ENCODE peak calls at places on chromosomes 6 and 20, in ten cellular contexts. One of them, this sample, is unnamed.

GRCh38 chr6:33313105-33313708 is 671 bp downstream of the TAPBP start:
- ATAC-seq in left ventricle myocardium superior: peak; percentile 5
- ATAC-seq in activated CD8-positive, alpha-beta T cell treated with anti-CD3 and anti-CD28 coated beads, Interleukin-2, amount 10 ng/mL, durations not matched to agents 7 days and 5 days: peak; percentile 5
- ATAC-seq in stimulated activated naive CD8-positive, alpha-beta T cell treated with anti-CD3 and anti-CD28 coated beads, Interleukin-15, amount 100 ng/mL, for 72 hours: peak; percentile 37
- ATAC-seq in pancreas: peak; percentile 1
- ATAC-seq in effector memory CD8-positive, alpha-beta T cell: no peak
- ATAC-seq in activated naive CD4-positive, alpha-beta T cell treated with anti-CD3 and anti-CD28 coated beads, Interleukin-2, amount 50 U/mL, for 72 hours: peak; percentile 5
- ATAC-seq in lung: peak; percentile 9
- ATAC-seq in RWPE2: no peak
- ATAC-seq in IMR-90: peak; percentile 5
- ATAC-seq in this sample: peak; percentile 28

GRCh38 chr6:18078875-18079274 is 43.6 kb downstream of the NHLRC1 start:
- ATAC-seq in left ventricle myocardium superior: no peak
- ATAC-seq in activated CD8-positive, alpha-beta T cell treated with anti-CD3 and anti-CD28 coated beads, Interleukin-2, amount 10 ng/mL, durations not matched to agents 7 days and 5 days: no peak
- ATAC-seq in stimulated activated naive CD8-positive, alpha-beta T cell treated with anti-CD3 and anti-CD28 coated beads, Interleukin-15, amount 100 ng/mL, for 72 hours: no peak
- ATAC-seq in pancreas: no peak
- ATAC-seq in effector memory CD8-positive, alpha-beta T cell: no peak
- ATAC-seq in activated naive CD4-positive, alpha-beta T cell treated with anti-CD3 and anti-CD28 coated beads, Interleukin-2, amount 50 U/mL, for 72 hours: no peak
- ATAC-seq in lung: no peak
- ATAC-seq in RWPE2: no peak
- ATAC-seq in IMR-90: no peak
- ATAC-seq in this sample: no peak

GRCh38 chr20:62662422-62662821 is 20.1 kb downstream of the SLCO4A1 start:
- ATAC-seq in left ventricle myocardium superior: no peak
- ATAC-seq in activated CD8-positive, alpha-beta T cell treated with anti-CD3 and anti-CD28 coated beads, Interleukin-2, amount 10 ng/mL, durations not matched to agents 7 days and 5 days: no peak
- ATAC-seq in stimulated activated naive CD8-positive, alpha-beta T cell treated with anti-CD3 and anti-CD28 coated beads, Interleukin-15, amount 100 ng/mL, for 72 hours: peak; percentile 37
- ATAC-seq in pancreas: no peak
- ATAC-seq in effector memory CD8-positive, alpha-beta T cell: no peak
- ATAC-seq in activated naive CD4-positive, alpha-beta T cell treated with anti-CD3 and anti-CD28 coated beads, Interleukin-2, amount 50 U/mL, for 72 hours: no peak
- ATAC-seq in lung: no peak
- ATAC-seq in RWPE2: peak; percentile 77
- ATAC-seq in IMR-90: peak; percentile 86
- ATAC-seq in this sample: no peak

GRCh38 chr6:126396131-126396530 is 56.2 kb downstream of the CENPW start:
- ATAC-seq in left ventricle myocardium superior: no peak
- ATAC-seq in activated CD8-positive, alpha-beta T cell treated with anti-CD3 and anti-CD28 coated beads, Interleukin-2, amount 10 ng/mL, durations not matched to agents 7 days and 5 days: no peak
- ATAC-seq in stimulated activated naive CD8-positive, alpha-beta T cell treated with anti-CD3 and anti-CD28 coated beads, Interleukin-15, amount 100 ng/mL, for 72 hours: no peak
- ATAC-seq in pancreas: no peak
- ATAC-seq in effector memory CD8-positive, alpha-beta T cell: no peak
- ATAC-seq in activated naive CD4-positive, alpha-beta T cell treated with anti-CD3 and anti-CD28 coated beads, Interleukin-2, amount 50 U/mL, for 72 hours: no peak
- ATAC-seq in lung: no peak
- ATAC-seq in RWPE2: no peak
- ATAC-seq in IMR-90: no peak
- ATAC-seq in this sample: no peak

GRCh38 chr6:166736606-166737005 is 109.6 kb upstream of the RPS6KA2 start:
- ATAC-seq in left ventricle myocardium superior: no peak
- ATAC-seq in activated CD8-positive, alpha-beta T cell treated with anti-CD3 and anti-CD28 coated beads, Interleukin-2, amount 10 ng/mL, durations not matched to agents 7 days and 5 days: no peak
- ATAC-seq in stimulated activated naive CD8-positive, alpha-beta T cell treated with anti-CD3 and anti-CD28 coated beads, Interleukin-15, amount 100 ng/mL, for 72 hours: no peak
- ATAC-seq in pancreas: peak; percentile 36
- ATAC-seq in effector memory CD8-positive, alpha-beta T cell: no peak
- ATAC-seq in activated naive CD4-positive, alpha-beta T cell treated with anti-CD3 and anti-CD28 coated beads, Interleukin-2, amount 50 U/mL, for 72 hours: no peak
- ATAC-seq in lung: no peak
- ATAC-seq in RWPE2: peak; percentile 86
- ATAC-seq in IMR-90: peak; percentile 30
- ATAC-seq in this sample: no peak

GRCh38 chr6:157492741-157493140 is 111.8 kb downstream of the ZDHHC14 start:
- ATAC-seq in left ventricle myocardium superior: no peak
- ATAC-seq in activated CD8-positive, alpha-beta T cell treated with anti-CD3 and anti-CD28 coated beads, Interleukin-2, amount 10 ng/mL, durations not matched to agents 7 days and 5 days: no peak
- ATAC-seq in stimulated activated naive CD8-positive, alpha-beta T cell treated with anti-CD3 and anti-CD28 coated beads, Interleukin-15, amount 100 ng/mL, for 72 hours: no peak
- ATAC-seq in pancreas: no peak
- ATAC-seq in effector memory CD8-positive, alpha-beta T cell: no peak
- ATAC-seq in activated naive CD4-positive, alpha-beta T cell treated with anti-CD3 and anti-CD28 coated beads, Interleukin-2, amount 50 U/mL, for 72 hours: no peak
- ATAC-seq in lung: no peak
- ATAC-seq in RWPE2: no peak
- ATAC-seq in IMR-90: no peak
- ATAC-seq in this sample: no peak

GRCh38 chr6:46688117-46688965 is 656 bp downstream of the TDRD6 start:
- ATAC-seq in left ventricle myocardium superior: no peak
- ATAC-seq in activated CD8-positive, alpha-beta T cell treated with anti-CD3 and anti-CD28 coated beads, Interleukin-2, amount 10 ng/mL, durations not matched to agents 7 days and 5 days: no peak
- ATAC-seq in stimulated activated naive CD8-positive, alpha-beta T cell treated with anti-CD3 and anti-CD28 coated beads, Interleukin-15, amount 100 ng/mL, for 72 hours: no peak
- ATAC-seq in pancreas: no peak
- ATAC-seq in effector memory CD8-positive, alpha-beta T cell: no peak
- ATAC-seq in activated naive CD4-positive, alpha-beta T cell treated with anti-CD3 and anti-CD28 coated beads, Interleukin-2, amount 50 U/mL, for 72 hours: no peak
- ATAC-seq in lung: no peak
- ATAC-seq in RWPE2: no peak
- ATAC-seq in IMR-90: no peak
- ATAC-seq in this sample: no peak

GRCh38 chr20:62876441-62876825 is 14.8 kb upstream of the TCFL5 start:
- ATAC-seq in left ventricle myocardium superior: peak; percentile 3
- ATAC-seq in activated CD8-positive, alpha-beta T cell treated with anti-CD3 and anti-CD28 coated beads, Interleukin-2, amount 10 ng/mL, durations not matched to agents 7 days and 5 days: peak; percentile 37
- ATAC-seq in stimulated activated naive CD8-positive, alpha-beta T cell treated with anti-CD3 and anti-CD28 coated beads, Interleukin-15, amount 100 ng/mL, for 72 hours: peak; percentile 20
- ATAC-seq in pancreas: no peak
- ATAC-seq in effector memory CD8-positive, alpha-beta T cell: no peak
- ATAC-seq in activated naive CD4-positive, alpha-beta T cell treated with anti-CD3 and anti-CD28 coated beads, Interleukin-2, amount 50 U/mL, for 72 hours: peak; percentile 39
- ATAC-seq in lung: no peak
- ATAC-seq in RWPE2: peak; percentile 8
- ATAC-seq in IMR-90: no peak
- ATAC-seq in this sample: no peak

GRCh38 chr6:130489514-130489913 is 123.7 kb downstream of the TMEM200A start:
- ATAC-seq in left ventricle myocardium superior: no peak
- ATAC-seq in activated CD8-positive, alpha-beta T cell treated with anti-CD3 and anti-CD28 coated beads, Interleukin-2, amount 10 ng/mL, durations not matched to agents 7 days and 5 days: no peak
- ATAC-seq in stimulated activated naive CD8-positive, alpha-beta T cell treated with anti-CD3 and anti-CD28 coated beads, Interleukin-15, amount 100 ng/mL, for 72 hours: no peak
- ATAC-seq in pancreas: no peak
- ATAC-seq in effector memory CD8-positive, alpha-beta T cell: no peak
- ATAC-seq in activated naive CD4-positive, alpha-beta T cell treated with anti-CD3 and anti-CD28 coated beads, Interleukin-2, amount 50 U/mL, for 72 hours: no peak
- ATAC-seq in lung: no peak
- ATAC-seq in RWPE2: no peak
- ATAC-seq in IMR-90: no peak
- ATAC-seq in this sample: no peak

GRCh38 chr6:125192610-125192930 is 39.0 kb downstream of the TPD52L1 start:
- ATAC-seq in left ventricle myocardium superior: no peak
- ATAC-seq in activated CD8-positive, alpha-beta T cell treated with anti-CD3 and anti-CD28 coated beads, Interleukin-2, amount 10 ng/mL, durations not matched to agents 7 days and 5 days: no peak
- ATAC-seq in stimulated activated naive CD8-positive, alpha-beta T cell treated with anti-CD3 and anti-CD28 coated beads, Interleukin-15, amount 100 ng/mL, for 72 hours: peak; percentile 21
- ATAC-seq in pancreas: no peak
- ATAC-seq in effector memory CD8-positive, alpha-beta T cell: no peak
- ATAC-seq in activated naive CD4-positive, alpha-beta T cell treated with anti-CD3 and anti-CD28 coated beads, Interleukin-2, amount 50 U/mL, for 72 hours: peak; percentile 28
- ATAC-seq in lung: no peak
- ATAC-seq in RWPE2: peak; percentile 8
- ATAC-seq in IMR-90: no peak
- ATAC-seq in this sample: peak; percentile 19

GRCh38 chr6:161169060-161169459 is 104.8 kb downstream of the AGPAT4 start:
- ATAC-seq in left ventricle myocardium superior: no peak
- ATAC-seq in activated CD8-positive, alpha-beta T cell treated with anti-CD3 and anti-CD28 coated beads, Interleukin-2, amount 10 ng/mL, durations not matched to agents 7 days and 5 days: no peak
- ATAC-seq in stimulated activated naive CD8-positive, alpha-beta T cell treated with anti-CD3 and anti-CD28 coated beads, Interleukin-15, amount 100 ng/mL, for 72 hours: no peak
- ATAC-seq in pancreas: no peak
- ATAC-seq in effector memory CD8-positive, alpha-beta T cell: no peak
- ATAC-seq in activated naive CD4-positive, alpha-beta T cell treated with anti-CD3 and anti-CD28 coated beads, Interleukin-2, amount 50 U/mL, for 72 hours: no peak
- ATAC-seq in lung: no peak
- ATAC-seq in RWPE2: no peak
- ATAC-seq in IMR-90: no peak
- ATAC-seq in this sample: no peak

GRCh38 chr20:54642733-54643667 is 167.6 kb downstream of the DOK5 start:
- ATAC-seq in left ventricle myocardium superior: no peak
- ATAC-seq in activated CD8-positive, alpha-beta T cell treated with anti-CD3 and anti-CD28 coated beads, Interleukin-2, amount 10 ng/mL, durations not matched to agents 7 days and 5 days: no peak
- ATAC-seq in stimulated activated naive CD8-positive, alpha-beta T cell treated with anti-CD3 and anti-CD28 coated beads, Interleukin-15, amount 100 ng/mL, for 72 hours: peak; percentile 33
- ATAC-seq in pancreas: no peak
- ATAC-seq in effector memory CD8-positive, alpha-beta T cell: no peak
- ATAC-seq in activated naive CD4-positive, alpha-beta T cell treated with anti-CD3 and anti-CD28 coated beads, Interleukin-2, amount 50 U/mL, for 72 hours: no peak
- ATAC-seq in lung: no peak
- ATAC-seq in RWPE2: no peak
- ATAC-seq in IMR-90: no peak
- ATAC-seq in this sample: no peak

GRCh38 chr20:20076297-20077065 is 24.1 kb downstream of the CFAP61 start:
- ATAC-seq in left ventricle myocardium superior: no peak
- ATAC-seq in activated CD8-positive, alpha-beta T cell treated with anti-CD3 and anti-CD28 coated beads, Interleukin-2, amount 10 ng/mL, durations not matched to agents 7 days and 5 days: no peak
- ATAC-seq in stimulated activated naive CD8-positive, alpha-beta T cell treated with anti-CD3 and anti-CD28 coated beads, Interleukin-15, amount 100 ng/mL, for 72 hours: no peak
- ATAC-seq in pancreas: no peak
- ATAC-seq in effector memory CD8-positive, alpha-beta T cell: no peak
- ATAC-seq in activated naive CD4-positive, alpha-beta T cell treated with anti-CD3 and anti-CD28 coated beads, Interleukin-2, amount 50 U/mL, for 72 hours: no peak
- ATAC-seq in lung: no peak
- ATAC-seq in RWPE2: peak; percentile 75
- ATAC-seq in IMR-90: peak; percentile 69
- ATAC-seq in this sample: no peak

GRCh38 chr20:20367681-20368413 is at the start of gene INSM1:
- ATAC-seq in left ventricle myocardium superior: no peak
- ATAC-seq in activated CD8-positive, alpha-beta T cell treated with anti-CD3 and anti-CD28 coated beads, Interleukin-2, amount 10 ng/mL, durations not matched to agents 7 days and 5 days: no peak
- ATAC-seq in stimulated activated naive CD8-positive, alpha-beta T cell treated with anti-CD3 and anti-CD28 coated beads, Interleukin-15, amount 100 ng/mL, for 72 hours: peak; percentile 33
- ATAC-seq in pancreas: peak; percentile 58
- ATAC-seq in effector memory CD8-positive, alpha-beta T cell: no peak
- ATAC-seq in activated naive CD4-positive, alpha-beta T cell treated with anti-CD3 and anti-CD28 coated beads, Interleukin-2, amount 50 U/mL, for 72 hours: peak; percentile 27
- ATAC-seq in lung: no peak
- ATAC-seq in RWPE2: no peak
- ATAC-seq in IMR-90: no peak
- ATAC-seq in this sample: peak; percentile 15

GRCh38 chr6:135073217-135073616 is 18.6 kb upstream of the HBS1L start:
- ATAC-seq in left ventricle myocardium superior: no peak
- ATAC-seq in activated CD8-positive, alpha-beta T cell treated with anti-CD3 and anti-CD28 coated beads, Interleukin-2, amount 10 ng/mL, durations not matched to agents 7 days and 5 days: no peak
- ATAC-seq in stimulated activated naive CD8-positive, alpha-beta T cell treated with anti-CD3 and anti-CD28 coated beads, Interleukin-15, amount 100 ng/mL, for 72 hours: no peak
- ATAC-seq in pancreas: no peak
- ATAC-seq in effector memory CD8-positive, alpha-beta T cell: no peak
- ATAC-seq in activated naive CD4-positive, alpha-beta T cell treated with anti-CD3 and anti-CD28 coated beads, Interleukin-2, amount 50 U/mL, for 72 hours: no peak
- ATAC-seq in lung: no peak
- ATAC-seq in RWPE2: no peak
- ATAC-seq in IMR-90: no peak
- ATAC-seq in this sample: no peak

GRCh38 chr6:52243282-52243893 is 912 bp downstream of the IL17F start:
- ATAC-seq in left ventricle myocardium superior: no peak
- ATAC-seq in activated CD8-positive, alpha-beta T cell treated with anti-CD3 and anti-CD28 coated beads, Interleukin-2, amount 10 ng/mL, durations not matched to agents 7 days and 5 days: no peak
- ATAC-seq in stimulated activated naive CD8-positive, alpha-beta T cell treated with anti-CD3 and anti-CD28 coated beads, Interleukin-15, amount 100 ng/mL, for 72 hours: no peak
- ATAC-seq in pancreas: peak; percentile 42
- ATAC-seq in effector memory CD8-positive, alpha-beta T cell: no peak
- ATAC-seq in activated naive CD4-positive, alpha-beta T cell treated with anti-CD3 and anti-CD28 coated beads, Interleukin-2, amount 50 U/mL, for 72 hours: no peak
- ATAC-seq in lung: peak; percentile 14
- ATAC-seq in RWPE2: no peak
- ATAC-seq in IMR-90: no peak
- ATAC-seq in this sample: no peak